ENCODE peak calls at places on chromosomes 4 and X, in seven cellular contexts. M is hepatocyte, H is GM23338, X is HepG2, I is OCI-LY7, C is SK-N-SH, D is fibroblast of lung. Q is an unnamed sample.

GRCh38 chr4:4923208-4923607 is 63.7 kb downstream of the MSX1 start:
- DNase-seq in M (no peak), H (no peak), X (no peak), I (no peak), C (no peak), D (no peak), Q (no peak)

GRCh38 chrX:10108288-10108687 is 48.5 kb upstream of the CLCN4 start:
- DNase-seq in M (no peak), H (no peak), X (no peak), I (no peak), C (no peak), D (no peak), Q (no peak)

GRCh38 chrX:149527705-149528104 is 13.1 kb upstream of the EOLA1 start:
- DNase-seq in M (no peak), H (peak), X (peak), I (peak), C (peak), D (no peak), Q (peak)

GRCh38 chr4:89653012-89653411 is 183.9 kb downstream of the SNCA start:
- DNase-seq in M (no peak), H (no peak), X (no peak), I (no peak), C (no peak), D (no peak), Q (no peak)

GRCh38 chr4:84254537-84254936 is 244.6 kb downstream of the NKX6-1 start:
- DNase-seq in M (no peak), H (no peak), X (no peak), I (no peak), C (no peak), D (no peak), Q (no peak)

GRCh38 chr4:154124539-154125255 is 335.8 kb upstream of the SFRP2 start:
- DNase-seq in M (no peak), H (no peak), X (no peak), I (no peak), C (no peak), D (peak), Q (no peak)

GRCh38 chr4:84678976-84679744 is 96.2 kb downstream of the CDS1 start:
- DNase-seq in M (no peak), H (no peak), X (no peak), I (no peak), C (no peak), D (no peak), Q (no peak)

GRCh38 chrX:77527233-77528001 is 80.2 kb downstream of the FGF16 start:
- DNase-seq in M (no peak), H (peak), X (no peak), I (no peak), C (peak), D (no peak), Q (no peak)

GRCh38 chr4:103372002-103372558 is 173.9 kb upstream of the CENPE start:
- DNase-seq in M (no peak), H (no peak), X (no peak), I (no peak), C (no peak), D (no peak), Q (peak)

GRCh38 chrX:45872480-45872879 is 671.8 kb upstream of the DIPK2B start:
- DNase-seq in M (no peak), H (no peak), X (no peak), I (no peak), C (no peak), D (no peak), Q (no peak)

GRCh38 chr4:114807759-114808404 is 209.3 kb downstream of the UGT8 start:
- DNase-seq in M (peak), H (peak), X (peak), I (peak), C (peak), D (peak), Q (peak)

GRCh38 chr4:337932-338758 is 531 bp downstream of the ZNF141 start:
- DNase-seq in M (peak), H (no peak), X (no peak), I (no peak), C (no peak), D (peak), Q (peak)

GRCh38 chr4:147052361-147052760 is 106.7 kb upstream of the TTC29 start:
- DNase-seq in M (no peak), H (no peak), X (no peak), I (no peak), C (no peak), D (no peak), Q (no peak)

GRCh38 chrX:25015486-25016360 is at the start of gene ARX:
- DNase-seq in M (peak), H (peak), X (peak), I (peak), C (peak), D (peak), Q (no peak)

GRCh38 chrX:148049441-148049840 is 68.3 kb downstream of the FMR1NB start:
- DNase-seq in M (peak), H (peak), X (peak), I (peak), C (peak), D (peak), Q (peak)

GRCh38 chr4:40185830-40186664 is 10.8 kb upstream of the RHOH start:
- DNase-seq in M (no peak), H (no peak), X (no peak), I (peak), C (no peak), D (peak), Q (peak)

GRCh38 chr4:52837716-52838558 is 24.2 kb upstream of the RASL11B start:
- DNase-seq in M (peak), H (no peak), X (peak), I (no peak), C (no peak), D (peak), Q (no peak)

GRCh38 chr4:140367738-140368137 is 5.7 kb upstream of the SCOC start:
- DNase-seq in M (no peak), H (no peak), X (no peak), I (no peak), C (no peak), D (peak), Q (no peak)

GRCh38 chr4:17941731-17942130 is 79.8 kb downstream of the LCORL start:
- DNase-seq in M (no peak), H (no peak), X (no peak), I (no peak), C (no peak), D (no peak), Q (no peak)

GRCh38 chrX:151753313-151754041 is 18.9 kb downstream of the CNGA2 start:
- DNase-seq in M (peak), H (peak), X (peak), I (no peak), C (peak), D (peak), Q (peak)

GRCh38 chrX:125203737-125204578 is 115.7 kb upstream of the TEX13C start:
- DNase-seq in M (peak), H (peak), X (no peak), I (no peak), C (peak), D (peak), Q (no peak)

GRCh38 chrX:22406332-22406731 is 133.6 kb downstream of the CBLL2 start:
- DNase-seq in M (no peak), H (no peak), X (no peak), I (no peak), C (no peak), D (no peak), Q (no peak)

DNA sequence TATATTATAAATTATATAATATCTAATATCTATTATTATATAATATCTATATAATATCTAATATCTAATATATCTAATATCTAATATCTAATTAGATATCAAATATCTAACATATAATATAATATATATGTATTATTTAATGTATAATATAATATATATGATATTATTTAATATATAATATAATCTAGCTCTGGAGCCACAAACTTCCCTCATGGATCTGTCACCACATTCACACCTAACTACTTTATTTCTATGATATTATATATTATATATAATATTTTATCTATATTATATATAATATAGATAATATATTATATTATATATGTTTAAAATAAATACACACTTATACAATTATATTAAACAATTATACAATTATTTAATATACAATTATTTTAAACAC is 667.5 kb downstream of the KCTD8 start:
- DNase-seq in M (no peak), H (no peak), X (no peak), I (no peak), C (no peak), D (no peak), Q (no peak)
- H2AFZ ChIP-seq in M (no peak), H (no peak), X (no peak), I (no peak), C (no peak), D (no peak), Q (no peak)

GRCh38 chr4:54402880-54403503 is 173.9 kb downstream of the PDGFRA start:
- DNase-seq in M (no peak), H (peak), X (no peak), I (no peak), C (no peak), D (no peak), Q (no peak)
- H2AFZ ChIP-seq in M (no peak), H (peak), X (no peak), I (no peak), C (no peak), D (no peak), Q (no peak)

GRCh38 chrX:53422915-53423268 is 219 bp downstream of the RIBC1 start:
- DNase-seq in M (no peak), H (no peak), X (no peak), I (no peak), C (no peak), D (no peak), Q (no peak)
- H2AFZ ChIP-seq in M (no peak), H (peak), X (no peak), I (no peak), C (peak), D (peak), Q (no peak)

GRCh38 chrX:103210056-103210455 is 4.9 kb upstream of the BEX4 start:
- DNase-seq in M (no peak), H (no peak), X (no peak), I (no peak), C (no peak), D (no peak), Q (no peak)
- H2AFZ ChIP-seq in M (no peak), H (no peak), X (no peak), I (no peak), C (no peak), D (no peak), Q (no peak)

DNA sequence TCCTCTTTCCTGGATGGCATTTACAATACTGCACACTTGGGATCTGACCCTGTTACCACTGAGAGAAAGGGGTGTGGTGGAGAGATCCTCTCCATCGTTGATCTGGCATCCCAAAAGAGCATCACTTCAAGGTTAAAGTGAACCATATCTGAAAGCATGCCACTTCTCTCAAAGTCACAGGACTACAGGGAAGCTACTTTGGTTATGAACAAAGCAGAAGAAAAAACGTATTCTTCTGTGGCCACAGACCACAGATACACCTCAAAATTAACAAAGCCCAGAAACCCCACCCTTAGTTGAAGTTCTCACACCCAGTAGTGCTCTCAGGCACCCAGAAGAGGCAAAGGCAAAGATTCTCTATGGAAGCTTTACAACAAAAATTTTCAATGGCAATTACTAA is 108.3 kb downstream of the JADE1 start:
- DNase-seq in M (no peak), H (no peak), X (no peak), I (no peak), C (no peak), D (no peak), Q (no peak)
- H2AFZ ChIP-seq in M (no peak), H (no peak), X (no peak), I (no peak), C (no peak), D (no peak), Q (no peak)

GRCh38 chrX:139063364-139063763 is 351.8 kb upstream of the FGF13 start:
- DNase-seq in M (no peak), H (no peak), X (no peak), I (no peak), C (no peak), D (no peak), Q (no peak)

GRCh38 chrX:139058831-139059495 is 347.4 kb upstream of the FGF13 start:
- DNase-seq in M (peak), H (no peak), X (no peak), I (no peak), C (no peak), D (peak), Q (no peak)
- H2AFZ ChIP-seq in M (no peak), H (no peak), X (no peak), I (no peak), C (no peak), D (no peak), Q (no peak)

DNA sequence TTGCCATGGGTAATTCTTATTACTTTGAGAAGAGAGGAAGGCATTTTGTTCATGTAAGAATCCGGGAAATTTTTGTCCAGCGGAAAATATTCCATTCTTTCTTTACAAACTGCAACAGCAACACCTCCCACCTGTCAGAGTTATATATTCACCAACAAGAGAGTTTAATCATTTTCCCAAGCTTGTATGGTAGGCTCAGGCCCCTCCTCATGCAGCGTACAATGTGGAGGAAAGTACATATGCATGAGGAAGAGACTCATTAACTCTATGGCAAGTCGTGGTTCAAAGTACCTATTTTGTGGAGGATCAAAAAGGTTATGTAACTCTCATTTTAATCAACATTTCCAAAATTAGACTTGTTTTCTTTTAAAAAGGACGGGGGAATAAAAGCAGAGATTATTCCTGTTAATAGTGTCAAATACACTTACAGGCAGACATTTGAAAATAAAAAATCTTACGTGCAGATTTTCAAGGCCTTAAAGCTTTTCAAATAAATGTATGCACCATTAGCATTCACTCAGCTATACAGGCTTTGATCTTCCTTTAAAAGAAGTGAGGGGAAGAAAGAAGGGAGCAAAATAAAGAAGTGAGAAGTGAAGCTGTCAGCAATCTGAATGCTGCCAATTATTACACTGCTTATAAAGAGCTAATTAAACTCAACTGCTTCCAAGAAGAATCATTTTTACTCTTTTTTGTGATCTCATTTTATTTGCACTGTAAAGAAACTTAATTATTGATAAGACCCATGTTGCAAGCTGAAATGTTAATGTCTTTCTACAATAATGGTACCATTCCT is 204.8 kb downstream of the FAT4 start:
- DNase-seq in M (peak), H (no peak), X (no peak), I (no peak), C (no peak), D (no peak), Q (no peak)
- H2AFZ ChIP-seq in M (peak), H (no peak), X (no peak), I (no peak), C (peak), D (no peak), Q (no peak)